ENCODE peak calls at places on chromosomes 3 and 15, in eight cellular contexts. K is GM12878; I is T1000; Y is activated CD8-positive, alpha-beta memory T cell treated with anti-CD3 and anti-CD28 coated beads for 48 hours; U is SHP77 treated with DMSO at 0.1 percent for 48 hours; W is amniotic stem cell; X is uterus; P is MM.1S. O is an unnamed sample.

GRCh38 chr3:99753268-99753975 is 64.2 kb upstream of the CMSS1 start:
- DNase-seq in K (peak), X (no peak), I (no peak), W (no peak), U (peak), Y (no peak), P (peak), O (peak)

GRCh38 chr15:95511680-95512079 is 818.8 kb upstream of the NR2F2 start:
- DNase-seq in X (no peak), Y (no peak), K (no peak), P (no peak), U (no peak), I (no peak), W (no peak), O (no peak)

GRCh38 chr15:78212546-78213424 is 21.6 kb downstream of the ACSBG1 start:
- DNase-seq in P (no peak), K (no peak), Y (no peak), X (no peak), U (peak), I (peak), W (peak), O (peak)

GRCh38 chr3:152084441-152084840 is 184.3 kb upstream of the MBNL1 start:
- DNase-seq in X (no peak), P (no peak), K (no peak), U (no peak), I (no peak), W (no peak), Y (no peak), O (no peak)

GRCh38 chr3:64400706-64401105 is 175.4 kb upstream of the PRICKLE2 start:
- DNase-seq in W (no peak), X (no peak), I (no peak), Y (no peak), U (no peak), K (no peak), P (peak), O (no peak)

GRCh38 chr3:187227658-187228258 is 30.5 kb downstream of the RTP1 start:
- DNase-seq in X (no peak), K (no peak), Y (no peak), I (peak), W (peak), U (no peak), P (no peak), O (peak)

GRCh38 chr15:80419546-80419945 is 15.4 kb downstream of the ARNT2 start:
- DNase-seq in P (no peak), W (no peak), I (no peak), K (no peak), U (no peak), Y (no peak), X (no peak), O (no peak)

GRCh38 chr3:129567176-129567705 is 24.3 kb downstream of the H1-8 start:
- DNase-seq in P (no peak), U (no peak), W (no peak), Y (no peak), X (peak), K (no peak), I (no peak), O (no peak)

GRCh38 chr3:22371592-22372291 is 620.7 kb upstream of the ZNF385D start:
- DNase-seq in P (no peak), Y (no peak), U (no peak), X (no peak), K (no peak), W (no peak), I (no peak), O (no peak)

GRCh38 chr3:18827664-18828063 is 320.6 kb upstream of the KCNH8 start:
- DNase-seq in Y (no peak), U (no peak), K (no peak), P (no peak), W (no peak), X (no peak), I (no peak), O (no peak)